ENCODE peak calls at places on chromosomes 2 and 18, in nine cellular contexts. Z is colonic mucosa, R is left lung, N is fibroblast of lung, H is right atrium auricular region, T is BE2C, G is A549, Y is BJ, V is astrocyte. S is an unnamed sample.

GRCh38 chr2:70570041-70570661 is 16.5 kb upstream of the TGFA start:
- DNase-seq in V (peak; percentile 47), N (peak; percentile 68), Y (no peak), G (peak; percentile 66), H (no peak), Z (no peak), T (no peak), R (no peak), S (no peak)

GRCh38 chr2:109527846-109528705 is 85.7 kb downstream of the SEPTIN10 start:
- DNase-seq in Z (no peak), Y (no peak), N (no peak), R (no peak), V (no peak), H (no peak), T (no peak), G (no peak), S (no peak)

GRCh38 chr2:158291544-158292175 is 164.9 kb downstream of the CCDC148 start:
- DNase-seq in N (no peak), R (no peak), Y (peak; percentile 28), H (no peak), G (no peak), V (no peak), T (no peak), Z (no peak), S (no peak)

GRCh38 chr2:238801791-238802190 is 46.1 kb upstream of the TWIST2 start:
- DNase-seq in Y (peak; percentile 88), V (no peak), Z (no peak), N (no peak), G (no peak), H (no peak), R (no peak), T (no peak), S (no peak)

GRCh38 chr2:151999058-151999457 is 99.8 kb downstream of the CACNB4 start:
- DNase-seq in H (peak; percentile 59), Z (peak; percentile 34), R (no peak), G (peak; percentile 66), Y (no peak), N (peak; percentile 32), V (peak; percentile 18), T (peak; percentile 37), S (no peak)

GRCh38 chr2:183242937-183243336 is 118.7 kb downstream of the NUP35 start:
- DNase-seq in V (peak; percentile 39), Y (no peak), H (no peak), R (no peak), Z (no peak), T (no peak), G (no peak), N (peak; percentile 56), S (no peak)

GRCh38 chr2:196651387-196652094 is 12.0 kb downstream of the CCDC150 start:
- DNase-seq in T (no peak), V (no peak), Z (no peak), H (no peak), G (no peak), N (no peak), Y (no peak), R (no peak), S (no peak)

GRCh38 chr2:187250137-187250536 is 197.9 kb downstream of the CALCRL start:
- DNase-seq in N (no peak), Y (no peak), Z (no peak), V (no peak), T (no peak), R (no peak), G (no peak), H (no peak), S (no peak)

GRCh38 chr2:634041-634440 is 43.2 kb downstream of the TMEM18 start:
- DNase-seq in N (no peak), Z (no peak), R (no peak), Y (no peak), G (no peak), T (no peak), V (no peak), H (peak; percentile 26), S (no peak)

GRCh38 chr2:219987830-219988229 is 360.4 kb downstream of the SLC4A3 start:
- DNase-seq in G (peak; percentile 42), Y (peak; percentile 63), T (no peak), V (peak; percentile 76), Z (no peak), R (no peak), H (peak; percentile 61), N (peak; percentile 82), S (no peak)

GRCh38 chr18:48939368-48940097 is 11.2 kb downstream of the SMAD7 start:
- DNase-seq in G (no peak), Y (no peak), H (no peak), R (no peak), T (no peak), V (peak; percentile 65), N (peak; percentile 79), Z (no peak), S (no peak)

GRCh38 chr2:9803023-9803805 is 40.1 kb upstream of the TAF1B start:
- DNase-seq in G (no peak), N (peak; percentile 30), T (no peak), H (no peak), R (peak; percentile 34), Y (no peak), V (no peak), Z (peak; percentile 90), S (no peak)

GRCh38 chr2:54899576-54900200 is 150.6 kb downstream of the RTN4 start:
- DNase-seq in H (no peak), G (peak; percentile 58), Y (no peak), R (no peak), T (no peak), Z (no peak), N (peak; percentile 51), V (peak; percentile 33), S (peak; percentile 79)

GRCh38 chr2:177283871-177284270 is 19.3 kb upstream of the NFE2L2 start:
- DNase-seq in G (no peak), T (no peak), H (no peak), R (no peak), V (no peak), N (no peak), Y (no peak), Z (no peak), S (no peak)

GRCh38 chr2:177282787-177283533 is 18.4 kb upstream of the NFE2L2 start:
- DNase-seq in Y (no peak), R (no peak), G (no peak), N (no peak), T (no peak), H (no peak), Z (no peak), V (no peak), S (no peak)

GRCh38 chr2:177282101-177282573 is 17.6 kb upstream of the NFE2L2 start:
- DNase-seq in Z (no peak), N (no peak), T (peak; percentile 11), H (no peak), V (no peak), G (no peak), R (no peak), Y (no peak), S (no peak)

GRCh38 chr2:177279847-177280246 is 15.3 kb upstream of the NFE2L2 start:
- DNase-seq in T (no peak), V (no peak), Z (no peak), R (no peak), N (no peak), H (no peak), Y (no peak), G (no peak), S (no peak)

DNA sequence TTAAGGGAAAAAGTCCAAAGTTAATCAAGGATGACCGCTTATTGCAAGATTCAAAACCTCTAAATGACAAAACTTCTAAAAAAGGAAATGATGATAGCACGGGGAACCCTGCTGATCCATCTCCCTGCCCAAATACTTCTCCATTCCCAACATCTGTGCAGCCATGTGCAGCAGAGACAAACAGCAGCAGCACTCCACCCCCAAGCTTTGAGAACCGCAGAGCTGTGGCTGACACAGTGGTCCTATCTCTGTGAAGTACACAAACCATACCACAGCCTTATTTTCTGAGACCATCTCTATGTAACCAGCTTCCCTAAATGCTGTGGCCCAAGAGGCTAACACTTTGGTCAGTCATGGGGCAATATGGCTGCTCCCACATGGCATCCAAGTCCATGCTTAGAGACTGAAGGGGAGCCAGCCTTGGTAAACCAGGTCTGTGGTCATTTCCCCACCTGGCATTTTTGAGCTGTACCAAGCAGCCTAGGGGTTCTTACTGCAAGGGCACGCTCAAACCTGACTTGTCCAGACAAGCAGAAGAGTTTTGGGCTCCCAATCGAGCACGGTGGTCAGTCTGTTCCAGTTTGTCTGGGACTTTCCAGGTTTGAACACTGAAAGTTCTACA is 17.0 kb upstream of the NFE2L2 start:
- DNase-seq in R (peak; percentile 44), H (no peak), T (no peak), N (no peak), G (no peak), Z (no peak), Y (no peak), V (no peak), S (no peak)
- H3K4me3 ChIP-seq in R (no peak overlapping the region), H (no peak overlapping the region), T (no peak overlapping the region), N (no peak overlapping the region), G (no peak overlapping the region), Z (no peak overlapping the region), Y (no peak overlapping the region), V (no peak overlapping the region), S (no peak overlapping the region)

GRCh38 chr2:236568068-236568921 is 1.3 kb upstream of the ACKR3 start:
- DNase-seq in N (no peak), H (no peak), T (no peak), Y (no peak), Z (peak; percentile 38), R (peak; percentile 48), V (no peak), G (no peak), S (no peak)
- TF ChIP-seq CTCF in N (no peak), H (no peak), T (no peak), Y (no peak), Z (no peak), R (no peak), V (no peak), G (no peak), S (no peak)

GRCh38 chr2:227612546-227613271 is 1.9 kb downstream of the SCYGR3 start:
- DNase-seq in Y (no peak), R (no peak), N (no peak), G (no peak), V (no peak), T (no peak), H (no peak), Z (no peak), S (no peak)
- H3K4me3 ChIP-seq in Y (no peak overlapping the region), R (no peak overlapping the region), N (no peak overlapping the region), G (no peak overlapping the region), V (no peak overlapping the region), T (no peak overlapping the region), H (no peak overlapping the region), Z (no peak overlapping the region), S (no peak overlapping the region)

DNA sequence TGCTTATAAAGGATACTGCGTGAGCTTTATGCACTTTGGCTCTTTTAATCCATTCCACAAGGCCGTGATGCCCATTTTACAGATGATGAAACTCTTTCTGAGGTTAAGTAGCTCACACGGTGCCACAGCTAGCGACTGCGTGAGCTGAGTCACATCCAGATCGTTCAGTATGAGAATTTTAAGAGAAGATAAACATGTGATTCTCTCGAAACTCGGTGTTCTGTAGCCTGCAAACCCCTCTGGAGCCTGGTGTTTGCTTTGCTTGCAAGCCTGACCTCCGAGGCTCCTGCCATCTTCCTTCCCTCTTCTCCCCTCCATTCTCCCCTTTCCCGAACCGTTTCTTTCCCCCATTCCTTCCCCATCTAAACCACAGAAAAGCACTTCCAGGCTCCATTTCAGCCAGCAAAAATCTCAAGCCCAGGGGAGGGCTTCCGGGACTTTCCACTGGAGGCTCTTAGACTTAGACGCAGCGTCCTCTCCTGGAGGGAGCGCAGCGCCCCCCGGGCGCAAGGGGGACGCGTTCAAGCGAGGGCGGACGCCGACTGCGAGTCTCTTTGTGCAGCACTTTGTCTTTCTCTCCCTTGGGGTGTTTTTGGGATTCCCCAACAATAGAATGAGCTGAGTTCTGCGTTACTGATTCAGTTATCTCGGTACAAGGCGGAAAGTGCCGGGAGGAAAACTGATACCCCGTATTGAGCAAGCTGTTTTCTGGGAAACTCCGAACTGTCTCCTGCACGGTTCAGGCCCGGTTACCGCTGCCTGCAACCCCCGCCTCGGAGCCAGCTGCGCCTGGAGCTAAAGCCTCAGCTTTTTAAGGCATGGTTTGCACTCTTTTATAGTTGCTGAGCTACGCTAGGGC is 38.0 kb downstream of the CYP1B1 start:
- DNase-seq in Y (peak; percentile 19), H (peak; percentile 66), N (peak; percentile 59), G (no peak), Z (no peak), R (peak; percentile 41), V (peak; percentile 48), T (no peak), S (no peak)
- TF ChIP-seq CTCF in Y (peak; percentile 63), H (no peak), N (peak; percentile 53), G (no peak), Z (no peak), R (peak; percentile 19), V (peak; percentile 19), T (peak; percentile 31), S (no peak)

S was measured in LNCaP clone FGC.